ENCODE peak calls at places on chromosomes 16 and 17, in seven cellular contexts. One of them, this sample, is unnamed.
A peak's percentile ranks its signal among the peaks of the same experiment; 100 is the strongest.

GRCh38 chr16:1991135-1991551 is 1.4 kb downstream of the SYNGR3 start:
- DNase-seq in HCT116: no peak
- DNase-seq in heart right ventricle: no peak
- DNase-seq in Panc1: no peak
- DNase-seq in left lung: no peak
- DNase-seq in mucosa of descending colon: peak; percentile 85
- DNase-seq in endodermal cell: peak; percentile 69
- DNase-seq in this sample: no peak

GRCh38 chr16:15714393-15715172 is 64.5 kb downstream of the NDE1 start:
- DNase-seq in HCT116: no peak
- DNase-seq in heart right ventricle: no peak
- DNase-seq in Panc1: no peak
- DNase-seq in left lung: no peak
- DNase-seq in mucosa of descending colon: no peak
- DNase-seq in endodermal cell: peak; percentile 49
- DNase-seq in this sample: no peak

GRCh38 chr16:84228321-84228838 is 11.4 kb downstream of the KCNG4 start:
- DNase-seq in HCT116: peak; percentile 76
- DNase-seq in heart right ventricle: peak; percentile 77
- DNase-seq in Panc1: peak; percentile 28
- DNase-seq in left lung: peak; percentile 80
- DNase-seq in mucosa of descending colon: peak; percentile 59
- DNase-seq in endodermal cell: peak; percentile 93
- DNase-seq in this sample: peak; percentile 81

GRCh38 chr16:64478258-64478906 is 643.5 kb downstream of the CDH11 start:
- DNase-seq in HCT116: no peak
- DNase-seq in heart right ventricle: no peak
- DNase-seq in Panc1: no peak
- DNase-seq in left lung: peak; percentile 32
- DNase-seq in mucosa of descending colon: no peak
- DNase-seq in endodermal cell: no peak
- DNase-seq in this sample: no peak

GRCh38 chr17:37742762-37743611 is 1.9 kb downstream of the HNF1B start:
- DNase-seq in HCT116: no peak
- DNase-seq in heart right ventricle: no peak
- DNase-seq in Panc1: no peak
- DNase-seq in left lung: no peak
- DNase-seq in mucosa of descending colon: peak; percentile 55
- DNase-seq in endodermal cell: peak; percentile 84
- DNase-seq in this sample: no peak

GRCh38 chr16:7364054-7364407 is 31.4 kb downstream of the RBFOX1 start:
- DNase-seq in HCT116: no peak
- DNase-seq in heart right ventricle: no peak
- DNase-seq in Panc1: no peak
- DNase-seq in left lung: no peak
- DNase-seq in mucosa of descending colon: no peak
- DNase-seq in endodermal cell: no peak
- DNase-seq in this sample: no peak

GRCh38 chr17:2975469-2975958 is 87.9 kb downstream of the OR1D5 start:
- DNase-seq in HCT116: peak; percentile 90
- DNase-seq in heart right ventricle: no peak
- DNase-seq in Panc1: no peak
- DNase-seq in left lung: no peak
- DNase-seq in mucosa of descending colon: no peak
- DNase-seq in endodermal cell: peak; percentile 54
- DNase-seq in this sample: peak; percentile 59

GRCh38 chr17:73188011-73188410 is 4.8 kb upstream of the COG1 start:
- DNase-seq in HCT116: no peak
- DNase-seq in heart right ventricle: no peak
- DNase-seq in Panc1: no peak
- DNase-seq in left lung: no peak
- DNase-seq in mucosa of descending colon: no peak
- DNase-seq in endodermal cell: no peak
- DNase-seq in this sample: no peak

GRCh38 chr16:28321700-28322411 is 29.5 kb downstream of the SBK1 start:
- DNase-seq in HCT116: peak; percentile 12
- DNase-seq in heart right ventricle: no peak
- DNase-seq in Panc1: no peak
- DNase-seq in left lung: no peak
- DNase-seq in mucosa of descending colon: peak; percentile 53
- DNase-seq in endodermal cell: peak; percentile 91
- DNase-seq in this sample: no peak

GRCh38 chr16:29734826-29735225 is 11.0 kb downstream of the C16orf54 start:
- DNase-seq in HCT116: no peak
- DNase-seq in heart right ventricle: no peak
- DNase-seq in Panc1: no peak
- DNase-seq in left lung: no peak
- DNase-seq in mucosa of descending colon: no peak
- DNase-seq in endodermal cell: no peak
- DNase-seq in this sample: no peak

GRCh38 chr16:79339863-79340262 is 260.7 kb downstream of the MAF start:
- DNase-seq in HCT116: no peak
- DNase-seq in heart right ventricle: no peak
- DNase-seq in Panc1: no peak
- DNase-seq in left lung: no peak
- DNase-seq in mucosa of descending colon: no peak
- DNase-seq in endodermal cell: no peak
- DNase-seq in this sample: no peak

GRCh38 chr16:79899316-79900110 is 299.0 kb upstream of the MAF start:
- DNase-seq in HCT116: no peak
- DNase-seq in heart right ventricle: no peak
- DNase-seq in Panc1: no peak
- DNase-seq in left lung: no peak
- DNase-seq in mucosa of descending colon: no peak
- DNase-seq in endodermal cell: no peak
- DNase-seq in this sample: no peak

GRCh38 chr16:49600976-49601375 is 227.4 kb downstream of the C16orf78 start:
- DNase-seq in HCT116: no peak
- DNase-seq in heart right ventricle: no peak
- DNase-seq in Panc1: no peak
- DNase-seq in left lung: no peak
- DNase-seq in mucosa of descending colon: no peak
- DNase-seq in endodermal cell: peak; percentile 8
- DNase-seq in this sample: no peak

GRCh38 chr16:78184554-78185183 is 85.2 kb downstream of the WWOX start:
- DNase-seq in HCT116: no peak
- DNase-seq in heart right ventricle: no peak
- DNase-seq in Panc1: no peak
- DNase-seq in left lung: no peak
- DNase-seq in mucosa of descending colon: no peak
- DNase-seq in endodermal cell: no peak
- DNase-seq in this sample: no peak

GRCh38 chr16:55169780-55170179 is 154.2 kb upstream of the IRX6 start:
- DNase-seq in HCT116: no peak
- DNase-seq in heart right ventricle: no peak
- DNase-seq in Panc1: no peak
- DNase-seq in left lung: no peak
- DNase-seq in mucosa of descending colon: no peak
- DNase-seq in endodermal cell: no peak
- DNase-seq in this sample: no peak

GRCh38 chr17:40329981-40330794 is 21.2 kb downstream of the RARA start:
- DNase-seq in HCT116: no peak
- DNase-seq in heart right ventricle: peak; percentile 79
- DNase-seq in Panc1: no peak
- DNase-seq in left lung: peak; percentile 73
- DNase-seq in mucosa of descending colon: peak; percentile 65
- DNase-seq in endodermal cell: no peak
- DNase-seq in this sample: peak; percentile 82

GRCh38 chr16:86118467-86119307 is 219.7 kb downstream of the IRF8 start:
- DNase-seq in HCT116: no peak
- DNase-seq in heart right ventricle: no peak
- DNase-seq in Panc1: no peak
- DNase-seq in left lung: no peak
- DNase-seq in mucosa of descending colon: no peak
- DNase-seq in endodermal cell: no peak
- DNase-seq in this sample: no peak

GRCh38 chr16:88638323-88639230 is at the start of gene IL17C:
- DNase-seq in HCT116: no peak
- DNase-seq in heart right ventricle: no peak
- DNase-seq in Panc1: no peak
- DNase-seq in left lung: no peak
- DNase-seq in mucosa of descending colon: peak; percentile 90
- DNase-seq in endodermal cell: peak; percentile 63
- DNase-seq in this sample: no peak

GRCh38 chr17:27038676-27039075 is 255.2 kb upstream of the WSB1 start:
- DNase-seq in HCT116: peak; percentile 16
- DNase-seq in heart right ventricle: no peak
- DNase-seq in Panc1: no peak
- DNase-seq in left lung: no peak
- DNase-seq in mucosa of descending colon: no peak
- DNase-seq in endodermal cell: peak; percentile 45
- DNase-seq in this sample: no peak

GRCh38 chr16:86765389-86766026 is 187.2 kb downstream of the FOXL1 start:
- DNase-seq in HCT116: no peak
- DNase-seq in heart right ventricle: no peak
- DNase-seq in Panc1: no peak
- DNase-seq in left lung: no peak
- DNase-seq in mucosa of descending colon: no peak
- DNase-seq in endodermal cell: no peak
- DNase-seq in this sample: no peak

DNA sequence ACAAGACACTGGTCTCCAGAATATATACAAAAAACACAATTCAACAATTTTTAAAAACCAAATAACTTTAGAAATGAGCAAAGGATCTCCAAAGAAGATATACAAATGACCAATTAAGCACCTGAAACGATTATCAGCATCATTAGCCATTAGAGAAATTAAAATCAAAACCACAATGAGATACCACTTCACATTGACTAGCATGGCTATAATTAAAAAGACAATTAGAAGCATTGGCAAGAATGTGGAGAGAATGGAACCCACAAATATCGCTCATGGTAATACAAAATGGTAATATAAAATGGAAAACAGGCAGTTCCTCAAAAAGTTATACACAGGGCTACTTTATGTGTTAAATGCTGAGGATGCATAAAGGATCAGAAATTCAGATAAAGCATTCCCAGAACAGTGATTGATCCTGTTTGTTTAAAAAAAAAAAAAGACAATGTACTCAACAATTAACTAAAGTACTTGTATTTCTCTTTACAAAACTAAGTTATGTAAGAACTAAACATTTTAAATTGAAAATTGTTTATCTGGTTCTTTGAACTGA is 52.5 kb downstream of the KANSL1 start:
- DNase-seq in HCT116: no peak
- DNase-seq in heart right ventricle: no peak
- DNase-seq in Panc1: no peak
- DNase-seq in left lung: no peak
- DNase-seq in mucosa of descending colon: no peak
- DNase-seq in endodermal cell: no peak
- DNase-seq in this sample: no peak
- H3K4me1 ChIP-seq in HCT116: peaks cover 4% of the 10 kb centered on the region
- H3K4me1 ChIP-seq in heart right ventricle: peaks cover 87% of the 10 kb centered on the region
- H3K4me1 ChIP-seq in Panc1: peaks cover 8% of the 10 kb centered on the region
- H3K4me1 ChIP-seq in left lung: peaks cover 100% of the 10 kb centered on the region
- H3K4me1 ChIP-seq in mucosa of descending colon: peaks cover 19% of the 10 kb centered on the region
- H3K4me1 ChIP-seq in endodermal cell: no peaks in the 10 kb centered on the region
- H3K4me1 ChIP-seq in this sample: peaks cover 84% of the 10 kb centered on the region

DNA sequence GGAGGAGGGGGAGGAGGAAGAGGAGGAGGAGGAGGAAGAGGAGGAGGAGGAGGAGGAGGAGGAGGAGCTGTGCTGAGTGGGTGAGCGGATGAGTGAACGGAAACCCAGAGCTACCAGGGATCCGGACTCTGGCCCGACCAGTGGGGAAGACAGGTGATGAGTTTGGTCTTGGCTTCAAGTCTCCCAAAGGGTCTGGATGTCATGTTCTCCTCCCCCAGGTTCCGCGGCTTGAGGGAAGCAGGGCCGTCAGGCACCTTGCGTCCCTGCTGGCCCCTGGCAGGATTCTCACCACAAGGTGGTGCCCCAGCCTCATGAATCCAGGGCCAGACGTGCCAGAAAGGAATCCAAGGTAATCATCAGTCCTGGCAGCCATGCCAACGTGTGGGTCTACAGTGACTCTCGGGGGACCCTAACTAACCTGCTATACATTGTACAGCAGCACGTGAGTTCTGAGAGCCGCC is 13.5 kb upstream of the ABAT start:
- DNase-seq in HCT116: peak; percentile 62
- DNase-seq in heart right ventricle: peak; percentile 24
- DNase-seq in Panc1: peak; percentile 41
- DNase-seq in left lung: peak; percentile 49
- DNase-seq in mucosa of descending colon: peak; percentile 61
- DNase-seq in endodermal cell: peak; percentile 96
- DNase-seq in this sample: peak; percentile 75
- TF ChIP-seq CTCF in HCT116: peak; percentile 62
- TF ChIP-seq CTCF in heart right ventricle: peak; percentile 71
- TF ChIP-seq CTCF in Panc1: peak; percentile 87
- TF ChIP-seq CTCF in left lung: peak; percentile 48
- TF ChIP-seq CTCF in mucosa of descending colon: peak; percentile 39
- TF ChIP-seq CTCF in endodermal cell: peak; percentile 83
- TF ChIP-seq CTCF in this sample: peak; percentile 71

GRCh38 chr16:69871708-69872107 is 79.4 kb upstream of the CLEC18A start:
- DNase-seq in HCT116: no peak
- DNase-seq in heart right ventricle: no peak
- DNase-seq in Panc1: no peak
- DNase-seq in left lung: no peak
- DNase-seq in mucosa of descending colon: no peak
- DNase-seq in endodermal cell: no peak
- DNase-seq in this sample: no peak

GRCh38 chr16:69867796-69868565 is 83.2 kb upstream of the CLEC18A start:
- DNase-seq in HCT116: no peak
- DNase-seq in heart right ventricle: peak; percentile 20
- DNase-seq in Panc1: no peak
- DNase-seq in left lung: no peak
- DNase-seq in mucosa of descending colon: no peak
- DNase-seq in endodermal cell: no peak
- DNase-seq in this sample: no peak

GRCh38 chr16:69873783-69874182 is 77.4 kb upstream of the CLEC18A start:
- DNase-seq in HCT116: no peak
- DNase-seq in heart right ventricle: no peak
- DNase-seq in Panc1: no peak
- DNase-seq in left lung: no peak
- DNase-seq in mucosa of descending colon: no peak
- DNase-seq in endodermal cell: no peak
- DNase-seq in this sample: no peak

GRCh38 chr16:69870761-69871160 is 80.4 kb upstream of the CLEC18A start:
- DNase-seq in HCT116: no peak
- DNase-seq in heart right ventricle: no peak
- DNase-seq in Panc1: no peak
- DNase-seq in left lung: no peak
- DNase-seq in mucosa of descending colon: no peak
- DNase-seq in endodermal cell: no peak
- DNase-seq in this sample: no peak

DNA sequence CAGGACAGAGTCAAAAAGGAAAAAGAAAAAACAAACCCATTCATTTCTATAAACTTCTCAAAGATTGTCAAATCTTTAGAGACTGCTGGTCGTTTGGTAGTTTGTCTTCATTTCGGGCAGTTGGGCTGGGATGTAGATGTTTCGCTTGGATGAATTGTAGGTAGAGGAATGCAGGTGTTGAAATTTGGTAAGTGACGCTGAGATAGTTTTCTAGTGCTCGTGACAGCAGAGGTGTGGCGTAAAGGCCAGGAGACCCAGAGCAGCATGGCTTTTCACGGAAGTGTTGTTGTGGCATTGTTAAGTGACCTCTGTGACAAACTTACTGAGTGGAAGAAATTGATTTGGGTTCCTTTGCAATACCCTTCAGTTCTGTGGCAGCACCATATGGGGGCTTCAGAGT is 78.2 kb upstream of the CLEC18A start:
- DNase-seq in HCT116: no peak
- DNase-seq in heart right ventricle: no peak
- DNase-seq in Panc1: no peak
- DNase-seq in left lung: no peak
- DNase-seq in mucosa of descending colon: no peak
- DNase-seq in endodermal cell: no peak
- DNase-seq in this sample: no peak
- H3K4me1 ChIP-seq in HCT116: no peaks in the 10 kb centered on the region
- H3K4me1 ChIP-seq in heart right ventricle: no peaks in the 10 kb centered on the region
- H3K4me1 ChIP-seq in Panc1: no peaks in the 10 kb centered on the region
- H3K4me1 ChIP-seq in left lung: no peaks in the 10 kb centered on the region
- H3K4me1 ChIP-seq in mucosa of descending colon: no peaks in the 10 kb centered on the region
- H3K4me1 ChIP-seq in endodermal cell: no peaks in the 10 kb centered on the region
- H3K4me1 ChIP-seq in this sample: no peaks in the 10 kb centered on the region

GRCh38 chr16:4377573-4378146 is 6.0 kb downstream of the VASN start:
- DNase-seq in HCT116: no peak
- DNase-seq in heart right ventricle: no peak
- DNase-seq in Panc1: no peak
- DNase-seq in left lung: no peak
- DNase-seq in mucosa of descending colon: no peak
- DNase-seq in endodermal cell: peak; percentile 78
- DNase-seq in this sample: no peak
- TF ChIP-seq CTCF in HCT116: no peak
- TF ChIP-seq CTCF in heart right ventricle: no peak
- TF ChIP-seq CTCF in Panc1: no peak
- TF ChIP-seq CTCF in left lung: no peak
- TF ChIP-seq CTCF in mucosa of descending colon: no peak
- TF ChIP-seq CTCF in endodermal cell: peak; percentile 71
- TF ChIP-seq CTCF in this sample: no peak